ENCODE peak calls at places on chromosomes 6 and 20, in nine cellular contexts. L is NCI-H345, Z is non-pigmented ciliary epithelial cell, W is progenitor cell of endocrine pancreas, H is T-helper 2 cell, I is NCI-H82, F is pancreas, D is A549, A is OCI-LY7. Q is an unnamed sample.

GRCh38 chr6:98092326-98092725 is 742.0 kb upstream of the POU3F2 start:
- DNase-seq in L (no peak), Z (no peak), W (no peak), H (no peak), I (peak; percentile 52), F (no peak), D (no peak), A (no peak), Q (no peak)

GRCh38 chr6:143678980-143679379 is 1.2 kb downstream of the PHACTR2 start:
- DNase-seq in L (no peak), Z (no peak), W (no peak), H (no peak), I (peak; percentile 67), F (no peak), D (no peak), A (no peak), Q (no peak)

GRCh38 chr6:41638002-41638800 is at the start of gene MDFI:
- DNase-seq in L (peak; percentile 4), Z (no peak), W (peak; percentile 26), H (no peak), I (peak; percentile 66), F (no peak), D (no peak), A (no peak), Q (no peak)

GRCh38 chr6:137661601-137662000 is 167.4 kb upstream of the OLIG3 start:
- DNase-seq in L (no peak), Z (no peak), W (no peak), H (no peak), I (peak; percentile 40), F (no peak), D (peak; percentile 46), A (peak; percentile 40), Q (no peak)

GRCh38 chr6:70844301-70844700 is 112.6 kb downstream of the B3GAT2 start:
- DNase-seq in L (no peak), Z (no peak), W (no peak), H (no peak), I (peak; percentile 76), F (no peak), D (no peak), A (no peak), Q (no peak)

GRCh38 chr6:132210886-132211563 is 190.2 kb downstream of the MOXD1 start:
- DNase-seq in L (no peak), Z (no peak), W (no peak), H (no peak), I (no peak), F (no peak), D (no peak), A (no peak), Q (no peak)

GRCh38 chr20:14295238-14295637 is 42.2 kb downstream of the FLRT3 start:
- DNase-seq in L (no peak), Z (no peak), W (no peak), H (no peak), I (no peak), F (no peak), D (no peak), A (no peak), Q (no peak)

GRCh38 chr6:132763269-132763668 is 5.6 kb upstream of the VNN2 start:
- DNase-seq in L (no peak), Z (no peak), W (no peak), H (no peak), I (no peak), F (no peak), D (no peak), A (peak; percentile 83), Q (no peak)

GRCh38 chr20:15937179-15937578 is 636.1 kb downstream of the KIF16B start:
- DNase-seq in L (no peak), Z (no peak), W (no peak), H (no peak), I (no peak), F (no peak), D (no peak), A (peak; percentile 60), Q (no peak)

GRCh38 chr6:17349437-17349836 is 44.0 kb upstream of the CAP2 start:
- DNase-seq in L (no peak), Z (no peak), W (no peak), H (no peak), I (no peak), F (no peak), D (peak; percentile 40), A (no peak), Q (no peak)

GRCh38 chr6:134703206-134703605 is 246.7 kb downstream of the ALDH8A1 start:
- DNase-seq in L (no peak), Z (no peak), W (no peak), H (no peak), I (peak; percentile 37), F (no peak), D (no peak), A (no peak), Q (no peak)

GRCh38 chr6:128252293-128253176 is 267.9 kb downstream of the PTPRK start:
- DNase-seq in L (no peak), Z (no peak), W (no peak), H (no peak), I (no peak), F (no peak), D (no peak), A (no peak), Q (no peak)

GRCh38 chr6:36099872-36100483 is 30.3 kb upstream of the MAPK13 start:
- DNase-seq in L (no peak), Z (no peak), W (no peak), H (no peak), I (peak; percentile 94), F (no peak), D (no peak), A (no peak), Q (no peak)

GRCh38 chr6:166488081-166488685 is 98.3 kb downstream of the RAMACL start:
- DNase-seq in L (no peak), Z (peak; percentile 18), W (no peak), H (peak; percentile 57), I (peak; percentile 46), F (no peak), D (no peak), A (no peak), Q (no peak)

GRCh38 chr6:149028767-149029405 is 282.1 kb downstream of the UST start:
- DNase-seq in L (peak; percentile 86), Z (peak; percentile 89), W (peak; percentile 24), H (peak; percentile 13), I (peak; percentile 93), F (peak; percentile 68), D (peak; percentile 88), A (peak; percentile 89), Q (peak; percentile 65)

GRCh38 chr20:40361916-40362315 is 327.1 kb downstream of the MAFB start:
- DNase-seq in L (no peak), Z (no peak), W (no peak), H (no peak), I (peak; percentile 7), F (no peak), D (no peak), A (no peak), Q (no peak)

GRCh38 chr20:63322146-63322922 is 29.3 kb downstream of the COL20A1 start:
- DNase-seq in L (no peak), Z (no peak), W (no peak), H (no peak), I (peak; percentile 67), F (no peak), D (no peak), A (no peak), Q (no peak)